ENCODE peak calls at places on chromosomes 4 and X, in ten cellular contexts. One of them, this sample, is unnamed. For H3K9me3, the result is how much of the 10 kb centered on the place peaks cover.

GRCh38 chrX:24150051-24150790 is 692 bp downstream of the ZFX start:
- DNase-seq in Karpas-422: peak
- DNase-seq in cardiac muscle cell: peak
- DNase-seq in tibial artery: peak
- DNase-seq in GM23248: peak
- DNase-seq in naive thymus-derived CD4-positive, alpha-beta T cell: peak
- DNase-seq in lung: peak
- DNase-seq in astrocyte: peak
- DNase-seq in IMR-90: peak
- DNase-seq in pancreas: peak
- DNase-seq in this sample: peak

GRCh38 chr4:60884545-60884944 is 315.6 kb upstream of the ADGRL3 start:
- DNase-seq in Karpas-422: no peak
- DNase-seq in cardiac muscle cell: peak
- DNase-seq in tibial artery: no peak
- DNase-seq in GM23248: no peak
- DNase-seq in naive thymus-derived CD4-positive, alpha-beta T cell: no peak
- DNase-seq in lung: no peak
- DNase-seq in astrocyte: peak
- DNase-seq in IMR-90: no peak
- DNase-seq in pancreas: no peak
- DNase-seq in this sample: no peak

GRCh38 chrX:83077606-83078005 is 430.5 kb upstream of the POU3F4 start:
- DNase-seq in Karpas-422: no peak
- DNase-seq in cardiac muscle cell: no peak
- DNase-seq in tibial artery: no peak
- DNase-seq in GM23248: no peak
- DNase-seq in naive thymus-derived CD4-positive, alpha-beta T cell: no peak
- DNase-seq in lung: no peak
- DNase-seq in astrocyte: no peak
- DNase-seq in IMR-90: no peak
- DNase-seq in pancreas: no peak
- DNase-seq in this sample: no peak

GRCh38 chrX:30538271-30538670 is 39.3 kb downstream of the TASL start:
- DNase-seq in Karpas-422: no peak
- DNase-seq in cardiac muscle cell: no peak
- DNase-seq in tibial artery: no peak
- DNase-seq in GM23248: no peak
- DNase-seq in naive thymus-derived CD4-positive, alpha-beta T cell: no peak
- DNase-seq in lung: no peak
- DNase-seq in astrocyte: no peak
- DNase-seq in IMR-90: no peak
- DNase-seq in pancreas: no peak
- DNase-seq in this sample: no peak

GRCh38 chrX:100652266-100652665 is 8.3 kb downstream of the SRPX2 start:
- DNase-seq in Karpas-422: no peak
- DNase-seq in cardiac muscle cell: no peak
- DNase-seq in tibial artery: no peak
- DNase-seq in GM23248: no peak
- DNase-seq in naive thymus-derived CD4-positive, alpha-beta T cell: no peak
- DNase-seq in lung: no peak
- DNase-seq in astrocyte: no peak
- DNase-seq in IMR-90: no peak
- DNase-seq in pancreas: no peak
- DNase-seq in this sample: no peak

GRCh38 chr4:186368291-186368690 is 102.3 kb downstream of the F11 start:
- DNase-seq in Karpas-422: no peak
- DNase-seq in cardiac muscle cell: no peak
- DNase-seq in tibial artery: no peak
- DNase-seq in GM23248: no peak
- DNase-seq in naive thymus-derived CD4-positive, alpha-beta T cell: no peak
- DNase-seq in lung: no peak
- DNase-seq in astrocyte: no peak
- DNase-seq in IMR-90: no peak
- DNase-seq in pancreas: no peak
- DNase-seq in this sample: no peak

GRCh38 chrX:153627675-153628111 is 19.3 kb upstream of the DUSP9 start:
- DNase-seq in Karpas-422: no peak
- DNase-seq in cardiac muscle cell: no peak
- DNase-seq in tibial artery: peak
- DNase-seq in GM23248: no peak
- DNase-seq in naive thymus-derived CD4-positive, alpha-beta T cell: no peak
- DNase-seq in lung: peak
- DNase-seq in astrocyte: no peak
- DNase-seq in IMR-90: no peak
- DNase-seq in pancreas: no peak
- DNase-seq in this sample: peak

GRCh38 chr4:58247792-58248191 is 1137.6 kb upstream of the IGFBP7 start:
- DNase-seq in Karpas-422: no peak
- DNase-seq in cardiac muscle cell: no peak
- DNase-seq in tibial artery: no peak
- DNase-seq in GM23248: no peak
- DNase-seq in naive thymus-derived CD4-positive, alpha-beta T cell: no peak
- DNase-seq in lung: no peak
- DNase-seq in astrocyte: no peak
- DNase-seq in IMR-90: no peak
- DNase-seq in pancreas: no peak
- DNase-seq in this sample: no peak

GRCh38 chrX:9942086-9942485 is 25.1 kb upstream of the CLDN34 start:
- DNase-seq in Karpas-422: no peak
- DNase-seq in cardiac muscle cell: no peak
- DNase-seq in tibial artery: no peak
- DNase-seq in GM23248: no peak
- DNase-seq in naive thymus-derived CD4-positive, alpha-beta T cell: no peak
- DNase-seq in lung: no peak
- DNase-seq in astrocyte: no peak
- DNase-seq in IMR-90: no peak
- DNase-seq in pancreas: no peak
- DNase-seq in this sample: no peak

GRCh38 chrX:153474718-153475117 is 4.3 kb upstream of the HAUS7 start:
- DNase-seq in Karpas-422: no peak
- DNase-seq in cardiac muscle cell: peak
- DNase-seq in tibial artery: peak
- DNase-seq in GM23248: peak
- DNase-seq in naive thymus-derived CD4-positive, alpha-beta T cell: peak
- DNase-seq in lung: peak
- DNase-seq in astrocyte: peak
- DNase-seq in IMR-90: peak
- DNase-seq in pancreas: peak
- DNase-seq in this sample: peak

GRCh38 chr4:71126719-71127118 is 133.3 kb downstream of the DCK start:
- DNase-seq in Karpas-422: no peak
- DNase-seq in cardiac muscle cell: peak
- DNase-seq in tibial artery: no peak
- DNase-seq in GM23248: peak
- DNase-seq in naive thymus-derived CD4-positive, alpha-beta T cell: no peak
- DNase-seq in lung: no peak
- DNase-seq in astrocyte: peak
- DNase-seq in IMR-90: peak
- DNase-seq in pancreas: no peak
- DNase-seq in this sample: no peak

GRCh38 chr4:186676531-186677158 is 47.0 kb downstream of the FAT1 start:
- DNase-seq in Karpas-422: no peak
- DNase-seq in cardiac muscle cell: peak
- DNase-seq in tibial artery: no peak
- DNase-seq in GM23248: peak
- DNase-seq in naive thymus-derived CD4-positive, alpha-beta T cell: no peak
- DNase-seq in lung: no peak
- DNase-seq in astrocyte: peak
- DNase-seq in IMR-90: peak
- DNase-seq in pancreas: no peak
- DNase-seq in this sample: no peak

GRCh38 chr4:17347445-17347844 is 164.4 kb downstream of the QDPR start:
- DNase-seq in Karpas-422: peak
- DNase-seq in cardiac muscle cell: peak
- DNase-seq in tibial artery: no peak
- DNase-seq in GM23248: peak
- DNase-seq in naive thymus-derived CD4-positive, alpha-beta T cell: no peak
- DNase-seq in lung: no peak
- DNase-seq in astrocyte: no peak
- DNase-seq in IMR-90: peak
- DNase-seq in pancreas: no peak
- DNase-seq in this sample: no peak

GRCh38 chrX:39948564-39948963 is 149.2 kb downstream of the BCOR start:
- DNase-seq in Karpas-422: no peak
- DNase-seq in cardiac muscle cell: no peak
- DNase-seq in tibial artery: no peak
- DNase-seq in GM23248: no peak
- DNase-seq in naive thymus-derived CD4-positive, alpha-beta T cell: no peak
- DNase-seq in lung: no peak
- DNase-seq in astrocyte: no peak
- DNase-seq in IMR-90: no peak
- DNase-seq in pancreas: no peak
- DNase-seq in this sample: no peak

GRCh38 chr4:89316931-89317366 is 9.3 kb upstream of the GPRIN3 start:
- DNase-seq in Karpas-422: peak
- DNase-seq in cardiac muscle cell: peak
- DNase-seq in tibial artery: no peak
- DNase-seq in GM23248: peak
- DNase-seq in naive thymus-derived CD4-positive, alpha-beta T cell: no peak
- DNase-seq in lung: no peak
- DNase-seq in astrocyte: peak
- DNase-seq in IMR-90: peak
- DNase-seq in pancreas: no peak
- DNase-seq in this sample: no peak

GRCh38 chr4:152501846-152502536 is 33.9 kb downstream of the FBXW7 start:
- DNase-seq in Karpas-422: no peak
- DNase-seq in cardiac muscle cell: peak
- DNase-seq in tibial artery: no peak
- DNase-seq in GM23248: peak
- DNase-seq in naive thymus-derived CD4-positive, alpha-beta T cell: no peak
- DNase-seq in lung: no peak
- DNase-seq in astrocyte: peak
- DNase-seq in IMR-90: peak
- DNase-seq in pancreas: no peak
- DNase-seq in this sample: no peak
- H3K27ac ChIP-seq in Karpas-422: no peak
- H3K27ac ChIP-seq in cardiac muscle cell: no peak
- H3K27ac ChIP-seq in tibial artery: no peak
- H3K27ac ChIP-seq in GM23248: no peak
- H3K27ac ChIP-seq in naive thymus-derived CD4-positive, alpha-beta T cell: no peak
- H3K27ac ChIP-seq in lung: no peak
- H3K27ac ChIP-seq in astrocyte: no peak
- H3K27ac ChIP-seq in IMR-90: no peak
- H3K27ac ChIP-seq in pancreas: no peak
- H3K27ac ChIP-seq in this sample: no peak

GRCh38 chr4:128707864-128708263 is 101.6 kb upstream of the JADE1 start:
- DNase-seq in Karpas-422: no peak
- DNase-seq in cardiac muscle cell: peak
- DNase-seq in tibial artery: no peak
- DNase-seq in GM23248: peak
- DNase-seq in naive thymus-derived CD4-positive, alpha-beta T cell: no peak
- DNase-seq in lung: no peak
- DNase-seq in astrocyte: peak
- DNase-seq in IMR-90: peak
- DNase-seq in pancreas: peak
- DNase-seq in this sample: no peak
- H3K4me3 ChIP-seq in Karpas-422: no peak
- H3K4me3 ChIP-seq in cardiac muscle cell: no peak
- H3K4me3 ChIP-seq in tibial artery: no peak
- H3K4me3 ChIP-seq in GM23248: peak
- H3K4me3 ChIP-seq in naive thymus-derived CD4-positive, alpha-beta T cell: no peak
- H3K4me3 ChIP-seq in lung: no peak
- H3K4me3 ChIP-seq in astrocyte: no peak
- H3K4me3 ChIP-seq in IMR-90: no peak
- H3K4me3 ChIP-seq in pancreas: peak
- H3K4me3 ChIP-seq in this sample: no peak

GRCh38 chr4:7584760-7585159 is 150.0 kb upstream of the PSAPL1 start:
- DNase-seq in Karpas-422: no peak
- DNase-seq in cardiac muscle cell: no peak
- DNase-seq in tibial artery: no peak
- DNase-seq in GM23248: no peak
- DNase-seq in naive thymus-derived CD4-positive, alpha-beta T cell: no peak
- DNase-seq in lung: no peak
- DNase-seq in astrocyte: no peak
- DNase-seq in IMR-90: no peak
- DNase-seq in pancreas: no peak
- DNase-seq in this sample: no peak

GRCh38 chr4:7585768-7586167 is 151.0 kb upstream of the PSAPL1 start:
- DNase-seq in Karpas-422: no peak
- DNase-seq in cardiac muscle cell: no peak
- DNase-seq in tibial artery: no peak
- DNase-seq in GM23248: no peak
- DNase-seq in naive thymus-derived CD4-positive, alpha-beta T cell: no peak
- DNase-seq in lung: no peak
- DNase-seq in astrocyte: peak
- DNase-seq in IMR-90: no peak
- DNase-seq in pancreas: no peak
- DNase-seq in this sample: no peak

GRCh38 chr4:7581477-7581876 is 146.7 kb upstream of the PSAPL1 start:
- DNase-seq in Karpas-422: peak
- DNase-seq in cardiac muscle cell: peak
- DNase-seq in tibial artery: no peak
- DNase-seq in GM23248: peak
- DNase-seq in naive thymus-derived CD4-positive, alpha-beta T cell: no peak
- DNase-seq in lung: no peak
- DNase-seq in astrocyte: no peak
- DNase-seq in IMR-90: peak
- DNase-seq in pancreas: no peak
- DNase-seq in this sample: no peak

GRCh38 chr4:7582313-7583096 is 147.8 kb upstream of the PSAPL1 start:
- DNase-seq in Karpas-422: no peak
- DNase-seq in cardiac muscle cell: no peak
- DNase-seq in tibial artery: no peak
- DNase-seq in GM23248: no peak
- DNase-seq in naive thymus-derived CD4-positive, alpha-beta T cell: no peak
- DNase-seq in lung: no peak
- DNase-seq in astrocyte: no peak
- DNase-seq in IMR-90: no peak
- DNase-seq in pancreas: no peak
- DNase-seq in this sample: no peak

DNA sequence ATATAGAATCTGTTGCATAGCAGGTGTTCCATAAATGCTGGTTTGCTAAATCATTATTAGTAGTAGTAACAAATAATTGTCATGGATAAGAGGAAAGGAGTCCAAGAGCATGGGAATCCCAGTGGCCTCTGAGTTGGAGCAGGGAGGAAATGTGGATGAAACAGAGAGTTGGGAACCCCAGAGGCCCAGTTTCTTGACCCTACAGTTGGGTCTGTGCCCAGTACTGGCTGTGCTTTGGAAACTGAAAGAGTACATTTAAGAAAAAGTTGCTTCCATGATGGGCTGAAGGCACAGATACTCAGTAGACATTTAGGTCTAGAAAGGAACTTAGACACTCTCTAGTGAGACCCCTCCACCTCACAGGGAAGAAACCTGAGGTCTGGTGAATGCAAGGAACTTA is 149.4 kb upstream of the PSAPL1 start:
- DNase-seq in Karpas-422: no peak
- DNase-seq in cardiac muscle cell: no peak
- DNase-seq in tibial artery: no peak
- DNase-seq in GM23248: no peak
- DNase-seq in naive thymus-derived CD4-positive, alpha-beta T cell: no peak
- DNase-seq in lung: no peak
- DNase-seq in astrocyte: no peak
- DNase-seq in IMR-90: no peak
- DNase-seq in pancreas: no peak
- DNase-seq in this sample: no peak
- H3K9me3 ChIP-seq in Karpas-422: under half
- H3K9me3 ChIP-seq in cardiac muscle cell: under half
- H3K9me3 ChIP-seq in tibial artery: under half
- H3K9me3 ChIP-seq in GM23248: under half
- H3K9me3 ChIP-seq in naive thymus-derived CD4-positive, alpha-beta T cell: under half
- H3K9me3 ChIP-seq in lung: under half
- H3K9me3 ChIP-seq in astrocyte: under half
- H3K9me3 ChIP-seq in IMR-90: under half
- H3K9me3 ChIP-seq in pancreas: under half
- H3K9me3 ChIP-seq in this sample: under half

GRCh38 chr4:145663194-145663593 is 16.8 kb upstream of the C4orf51 start:
- DNase-seq in Karpas-422: no peak
- DNase-seq in cardiac muscle cell: peak
- DNase-seq in tibial artery: no peak
- DNase-seq in GM23248: no peak
- DNase-seq in naive thymus-derived CD4-positive, alpha-beta T cell: no peak
- DNase-seq in lung: no peak
- DNase-seq in astrocyte: no peak
- DNase-seq in IMR-90: no peak
- DNase-seq in pancreas: no peak
- DNase-seq in this sample: no peak
- H3K27ac ChIP-seq in Karpas-422: no peak
- H3K27ac ChIP-seq in cardiac muscle cell: no peak
- H3K27ac ChIP-seq in tibial artery: no peak
- H3K27ac ChIP-seq in GM23248: no peak
- H3K27ac ChIP-seq in naive thymus-derived CD4-positive, alpha-beta T cell: no peak
- H3K27ac ChIP-seq in lung: no peak
- H3K27ac ChIP-seq in astrocyte: no peak
- H3K27ac ChIP-seq in IMR-90: no peak
- H3K27ac ChIP-seq in pancreas: no peak
- H3K27ac ChIP-seq in this sample: no peak

This sample was measured in aorta.